ENCODE peak calls at places on chromosomes 3 and 15, in four cellular contexts. R, Q, S and F are unnamed samples. For H4K20me1, the result is how much of the 10 kb centered on the place peaks cover.

GRCh38 chr15:31265871-31266711 is 60.5 kb upstream of the KLF13 start:
- DNase-seq in R (no peak), Q (no peak), S (peak), F (no peak)

GRCh38 chr15:82129769-82130168 is 84.0 kb upstream of the MEX3B start:
- DNase-seq in R (peak), Q (peak), S (no peak), F (peak)

GRCh38 chr3:57048052-57048671 is 12.3 kb upstream of the SPATA12 start:
- DNase-seq in R (peak), Q (no peak), S (no peak), F (peak)

GRCh38 chr3:190671658-190672057 is 157.8 kb downstream of the IL1RAP start:
- DNase-seq in R (peak), Q (no peak), S (no peak), F (peak)

GRCh38 chr3:88149146-88149515 is 628 bp upstream of the C3orf38 start:
- DNase-seq in R (peak), Q (no peak), S (peak), F (peak)

GRCh38 chr15:95596487-95596886 is 734.0 kb upstream of the NR2F2 start:
- DNase-seq in R (no peak), Q (no peak), S (peak), F (no peak)

GRCh38 chr15:40441736-40442531 is 1.2 kb downstream of the BAHD1 start:
- DNase-seq in R (peak), Q (peak), S (peak), F (no peak)

GRCh38 chr3:15535757-15536156 is 14.3 kb upstream of the COLQ start:
- DNase-seq in R (peak), Q (no peak), S (no peak), F (no peak)

GRCh38 chr15:43776101-43776717 is 557 bp downstream of the ELL3 start:
- DNase-seq in R (no peak), Q (peak), S (peak), F (no peak)

GRCh38 chr3:110384601-110385000 is 687.0 kb upstream of the NECTIN3 start:
- DNase-seq in R (peak), Q (no peak), S (no peak), F (peak)

GRCh38 chr3:97138914-97139541 is 324.6 kb downstream of the EPHA6 start:
- DNase-seq in R (no peak), Q (no peak), S (peak), F (no peak)

GRCh38 chr3:124296416-124296815 is 304.5 kb upstream of the ROPN1 start:
- DNase-seq in R (no peak), Q (no peak), S (peak), F (no peak)

GRCh38 chr15:38768970-38769369 is 204.4 kb upstream of the RASGRP1 start:
- DNase-seq in R (peak), Q (peak), S (peak), F (peak)

GRCh38 chr15:70046716-70047369 is 50.9 kb downstream of the TLE3 start:
- DNase-seq in R (no peak), Q (no peak), S (no peak), F (no peak)

GRCh38 chr3:123229145-123229544 is 27.4 kb downstream of the SEC22A start:
- DNase-seq in R (peak), Q (no peak), S (no peak), F (no peak)

GRCh38 chr3:116034797-116035196 is 410.5 kb downstream of the LSAMP start:
- DNase-seq in R (no peak), Q (no peak), S (no peak), F (no peak)

GRCh38 chr3:183698318-183698731 is 728 bp downstream of the YEATS2 start:
- DNase-seq in R (peak), Q (peak), S (peak), F (peak)

GRCh38 chr15:67023517-67024321 is 41.7 kb upstream of the SMAD3 start:
- DNase-seq in R (no peak), Q (no peak), S (no peak), F (no peak)

GRCh38 chr15:45162771-45163507 is 24.8 kb downstream of the SHF start:
- DNase-seq in R (peak), Q (peak), S (peak), F (peak)

GRCh38 chr15:33190539-33190938 is 4.0 kb downstream of the FMN1 start:
- DNase-seq in R (no peak), Q (no peak), S (no peak), F (no peak)

GRCh38 chr15:73633991-73634495 is 854 bp upstream of the NPTN start:
- DNase-seq in R (peak), Q (peak), S (no peak), F (peak)

GRCh38 chr3:187044871-187045552 is 94.3 kb downstream of the RPL39L start:
- DNase-seq in R (no peak), Q (no peak), S (no peak), F (no peak)

GRCh38 chr3:57151021-57151449 is 14.1 kb downstream of the IL17RD start:
- DNase-seq in R (no peak), Q (no peak), S (no peak), F (peak)

GRCh38 chr3:191328963-191329653 is at the start of gene CCDC50:
- DNase-seq in R (peak), Q (peak), S (peak), F (peak)

GRCh38 chr15:74043425-74044266 is 38.7 kb downstream of the GOLGA6A start:
- DNase-seq in R (no peak), Q (no peak), S (no peak), F (no peak)

GRCh38 chr3:145244327-145244726 is 916.7 kb downstream of the PLOD2 start:
- DNase-seq in R (no peak), Q (no peak), S (no peak), F (no peak)

GRCh38 chr3:99250272-99250671 is 348.8 kb upstream of the DCBLD2 start:
- DNase-seq in R (peak), Q (no peak), S (no peak), F (peak)

GRCh38 chr3:190577225-190577624 is 63.3 kb downstream of the IL1RAP start:
- DNase-seq in R (no peak), Q (no peak), S (no peak), F (no peak)

GRCh38 chr3:152558386-152558785 is 276.5 kb upstream of the P2RY1 start:
- DNase-seq in R (no peak), Q (no peak), S (no peak), F (no peak)

GRCh38 chr15:99606646-99607045 is 40.9 kb downstream of the MEF2A start:
- DNase-seq in R (no peak), Q (no peak), S (no peak), F (no peak)

GRCh38 chr3:59418836-59419235 is 369.0 kb upstream of the CFAP20DC start:
- DNase-seq in R (no peak), Q (no peak), S (no peak), F (no peak)

DNA sequence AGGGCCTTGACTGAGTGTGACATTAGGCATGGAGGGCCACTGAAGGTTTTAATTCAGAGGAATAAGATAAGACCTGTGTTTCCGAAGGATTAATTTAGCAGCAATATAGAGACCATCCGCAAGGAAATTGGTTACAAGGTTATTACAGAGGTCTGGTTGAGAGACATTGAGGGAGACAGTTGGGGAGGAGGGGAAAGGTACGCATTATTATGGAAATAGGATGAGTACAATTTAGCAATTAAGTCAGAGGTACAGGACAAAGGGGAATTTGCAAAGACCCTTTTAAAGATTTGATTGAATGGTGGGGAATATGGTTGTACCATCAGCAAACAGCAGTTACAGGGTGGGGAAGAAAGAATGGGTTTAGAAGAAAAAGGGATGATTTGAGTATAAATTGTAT is 11.1 kb downstream of the ARL8B start:
- DNase-seq in R (no peak), Q (no peak), S (no peak), F (no peak)
- H4K20me1 ChIP-seq in R (under half), Q (half or more), S (under half), F (half or more)

GRCh38 chr3:179668429-179668828 is 15.6 kb downstream of the USP13 start:
- DNase-seq in R (no peak), Q (no peak), S (no peak), F (no peak)
- H4K20me1 ChIP-seq in R (under half), Q (under half), S (half or more), F (half or more)

DNA sequence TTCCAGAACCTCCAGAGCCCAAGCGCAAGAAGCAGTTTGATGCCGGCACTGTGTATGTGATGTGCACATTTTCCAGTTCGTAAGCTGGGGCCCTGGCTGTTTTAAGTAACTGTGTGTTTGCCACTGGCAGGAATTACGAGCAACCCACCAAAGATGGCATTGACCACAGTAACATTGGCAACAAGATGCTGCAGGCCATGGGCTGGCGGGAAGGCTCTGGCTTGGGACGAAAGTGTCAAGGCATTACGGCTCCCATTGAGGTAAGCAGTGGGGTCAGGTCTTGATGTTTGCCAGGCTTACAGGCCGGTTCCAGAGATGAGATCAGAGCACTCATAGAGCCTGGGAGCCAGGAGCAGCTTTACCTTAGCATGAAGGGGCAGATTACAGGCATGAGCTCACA is 28.4 kb downstream of the RBM5 start:
- DNase-seq in R (no peak), Q (no peak), S (no peak), F (no peak)
- H4K20me1 ChIP-seq in R (under half), Q (under half), S (under half), F (half or more)

DNA sequence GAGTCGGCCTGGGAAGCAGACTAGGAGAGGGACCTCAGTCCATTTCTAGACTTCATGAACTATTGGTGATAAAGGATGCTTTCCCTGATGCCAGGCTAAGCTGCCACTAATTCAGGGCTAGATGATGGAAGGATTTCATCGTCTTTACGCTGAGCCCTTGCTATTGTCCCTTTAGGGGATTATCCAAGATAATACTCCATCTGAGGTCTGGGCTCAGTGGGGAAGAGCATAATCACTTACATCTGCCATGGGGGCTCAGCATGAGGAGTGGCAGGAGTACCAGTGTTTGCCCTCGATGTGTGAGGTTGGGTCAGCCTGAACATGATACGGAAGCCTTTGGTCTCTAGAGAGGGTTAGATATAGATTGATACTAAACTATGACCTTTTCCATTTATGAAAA is 47.3 kb downstream of the PTPRG start:
- DNase-seq in R (no peak), Q (no peak), S (peak), F (no peak)
- H4K20me1 ChIP-seq in R (under half), Q (under half), S (half or more), F (half or more)

GRCh38 chr3:23954144-23954543 is 9.1 kb downstream of the NR1D2 start:
- DNase-seq in R (no peak), Q (no peak), S (no peak), F (no peak)

GRCh38 chr3:23953523-23953922 is 8.4 kb downstream of the NR1D2 start:
- DNase-seq in R (no peak), Q (no peak), S (no peak), F (no peak)

GRCh38 chr3:23949784-23950183 is 4.7 kb downstream of the NR1D2 start:
- DNase-seq in R (no peak), Q (peak), S (no peak), F (no peak)

GRCh38 chr3:23950303-23950702 is 5.2 kb downstream of the NR1D2 start:
- DNase-seq in R (no peak), Q (no peak), S (no peak), F (no peak)

DNA sequence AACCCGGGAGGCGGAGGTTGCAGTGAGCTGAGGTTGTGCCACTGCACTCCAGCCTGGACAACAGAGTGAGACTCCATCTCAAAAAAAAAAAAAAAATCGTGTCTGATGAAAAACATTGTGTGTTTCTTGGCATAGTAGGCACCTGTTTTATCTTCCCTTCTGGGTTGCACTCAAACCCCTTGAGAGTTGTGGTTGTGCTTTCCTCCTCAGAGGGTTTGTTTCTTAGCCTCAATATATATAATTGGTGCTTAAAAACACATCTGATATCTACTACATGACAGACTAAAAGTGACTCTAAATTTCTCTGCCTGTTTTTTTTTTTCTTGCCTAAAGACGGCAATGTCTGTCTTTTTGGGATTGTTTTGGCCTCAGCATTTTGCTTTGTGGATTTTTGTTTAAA is 7.6 kb downstream of the NR1D2 start:
- DNase-seq in R (no peak), Q (no peak), S (no peak), F (no peak)
- H4K20me1 ChIP-seq in R (under half), Q (under half), S (under half), F (half or more)

DNA sequence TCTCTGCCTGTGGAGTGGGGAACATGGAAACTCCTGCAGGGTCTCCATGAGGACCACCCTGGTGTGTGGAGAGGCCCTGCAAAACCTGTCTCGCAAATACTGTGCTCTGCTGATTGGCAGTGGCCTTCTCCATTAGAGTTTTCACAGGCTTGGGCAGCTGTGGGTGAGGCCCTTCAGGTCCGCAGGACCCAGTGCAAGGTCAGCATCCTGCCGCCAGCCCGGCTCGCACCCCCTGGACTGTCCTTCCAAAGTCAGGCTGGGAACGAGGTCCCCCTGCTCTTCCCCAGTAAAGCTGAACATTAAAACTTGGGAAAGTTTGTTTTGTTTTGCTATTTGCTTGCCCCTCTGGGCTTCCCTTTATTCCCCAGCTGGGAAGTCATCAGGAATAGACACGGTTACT is 85.0 kb upstream of the PLXNA1 start:
- DNase-seq in R (no peak), Q (no peak), S (no peak), F (no peak)
- H4K20me1 ChIP-seq in R (under half), Q (under half), S (under half), F (under half)

DNA sequence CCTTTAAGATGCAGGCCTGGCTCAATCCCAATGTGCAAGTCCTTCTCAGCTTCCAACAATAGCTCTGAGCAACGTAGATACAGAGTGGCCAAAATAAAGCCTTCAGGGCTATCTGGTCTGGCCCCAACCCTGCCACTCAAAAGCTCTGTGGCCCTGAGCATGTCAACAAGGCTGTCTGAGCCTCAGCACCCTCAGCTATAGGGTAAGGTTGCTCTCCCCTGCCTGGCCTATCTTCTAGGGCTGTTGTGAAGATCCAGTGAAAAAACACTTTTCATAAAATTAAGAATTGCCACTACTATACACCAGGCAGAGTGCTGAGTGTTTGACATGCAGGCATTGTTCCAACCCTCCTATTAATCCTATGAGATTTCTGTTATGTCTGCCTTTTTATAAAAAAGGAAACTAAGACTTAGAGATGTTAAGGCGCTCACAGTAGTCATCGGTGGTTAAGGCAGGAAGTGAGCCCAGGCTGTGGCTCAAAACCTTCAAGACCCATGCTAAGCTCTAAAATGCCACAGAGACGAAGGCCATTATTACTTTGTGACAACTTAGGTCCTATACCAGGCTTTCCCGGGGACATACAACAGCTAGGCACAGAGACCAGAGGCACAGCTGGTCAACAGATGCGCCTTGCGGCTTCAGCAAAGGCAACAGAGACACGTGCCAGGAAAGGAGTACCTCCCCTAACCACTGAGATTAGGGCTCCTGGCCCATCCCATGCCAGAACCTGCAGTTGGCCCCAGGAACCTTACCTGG is 5.1 kb downstream of the POLG start:
- DNase-seq in R (no peak), Q (no peak), S (no peak), F (no peak)
- H4K20me1 ChIP-seq in R (under half), Q (under half), S (under half), F (half or more)